ENCODE peak calls at places on chromosomes 13 and 19, in five cellular contexts. P is thoracic aorta, W is neural progenitor cell, F is AG04450, E is thyroid gland. C is an unnamed sample.

GRCh38 chr13:94784066-94784465 is 71.7 kb upstream of the SOX21 start:
- DNase-seq in P (no peak), W (no peak), F (no peak), E (no peak), C (no peak)

GRCh38 chr19:5313307-5313706 is 27.3 kb downstream of the PTPRS start:
- DNase-seq in P (no peak), W (no peak), F (no peak), E (no peak), C (no peak)

GRCh38 chr13:99028890-99029289 is 51.0 kb upstream of the DOCK9 start:
- DNase-seq in P (no peak), W (peak; percentile 16), F (no peak), E (no peak), C (no peak)

GRCh38 chr19:2815923-2816322 is 3.7 kb upstream of the ZNF554 start:
- DNase-seq in P (no peak), W (no peak), F (no peak), E (no peak), C (no peak)

GRCh38 chr19:8090932-8091331 is 38.4 kb downstream of the CCL25 start:
- DNase-seq in P (no peak), W (no peak), F (no peak), E (no peak), C (no peak)

GRCh38 chr13:49690133-49690989 is 925 bp downstream of the EBPL start:
- DNase-seq in P (no peak), W (no peak), F (peak; percentile 55), E (peak; percentile 27), C (peak; percentile 68)

GRCh38 chr13:101152184-101152583 is 264.1 kb downstream of the NALCN start:
- DNase-seq in P (no peak), W (no peak), F (no peak), E (peak; percentile 56), C (no peak)

GRCh38 chr19:49570997-49571676 is 9.2 kb downstream of the NOSIP start:
- DNase-seq in P (no peak), W (peak; percentile 67), F (no peak), E (no peak), C (no peak)

GRCh38 chr13:91304740-91305139 is 42.7 kb upstream of the MIR17HG start:
- DNase-seq in P (no peak), W (no peak), F (no peak), E (no peak), C (peak; percentile 10)

GRCh38 chr19:8332976-8333770 is 9.9 kb downstream of the KANK3 start:
- DNase-seq in P (no peak), W (peak; percentile 48), F (no peak), E (peak; percentile 56), C (no peak)

GRCh38 chr19:18100710-18101109 is 3.1 kb downstream of the MAST3 start:
- DNase-seq in P (no peak), W (peak; percentile 91), F (no peak), E (no peak), C (no peak)

GRCh38 chr19:30664358-30665058 is 292.3 kb downstream of the ZNF536 start:
- DNase-seq in P (no peak), W (peak; percentile 76), F (no peak), E (peak; percentile 75), C (peak; percentile 24)

GRCh38 chr19:5048091-5048726 is 79.3 kb downstream of the KDM4B start:
- DNase-seq in P (peak; percentile 37), W (peak; percentile 90), F (peak; percentile 39), E (peak; percentile 74), C (peak; percentile 72)

GRCh38 chr19:46076951-46077814 is 36.4 kb upstream of the IGFL4 start:
- DNase-seq in P (no peak), W (peak; percentile 94), F (peak; percentile 56), E (peak; percentile 18), C (peak; percentile 79)

GRCh38 chr13:36515466-36515865 is 83.2 kb downstream of the CCNA1 start:
- DNase-seq in P (no peak), W (no peak), F (no peak), E (no peak), C (no peak)

GRCh38 chr19:51131780-51132680 is 7.3 kb downstream of the SIGLEC9 start:
- DNase-seq in P (no peak), W (peak; percentile 43), F (peak; percentile 42), E (peak; percentile 23), C (no peak)

GRCh38 chr19:4606181-4606580 is 33.1 kb upstream of the TNFAIP8L1 start:
- DNase-seq in P (no peak), W (no peak), F (no peak), E (no peak), C (no peak)

GRCh38 chr19:10286803-10287737 is at the start of gene ICAM4:
- DNase-seq in P (no peak), W (peak; percentile 78), F (no peak), E (no peak), C (no peak)

GRCh38 chr19:54506079-54506478 is 3.4 kb downstream of the LAIR2 start:
- DNase-seq in P (no peak), W (no peak), F (no peak), E (no peak), C (no peak)

GRCh38 chr13:112106467-112107141 is 39.7 kb downstream of the SOX1 start:
- DNase-seq in P (no peak), W (peak; percentile 88), F (no peak), E (no peak), C (no peak)

DNA sequence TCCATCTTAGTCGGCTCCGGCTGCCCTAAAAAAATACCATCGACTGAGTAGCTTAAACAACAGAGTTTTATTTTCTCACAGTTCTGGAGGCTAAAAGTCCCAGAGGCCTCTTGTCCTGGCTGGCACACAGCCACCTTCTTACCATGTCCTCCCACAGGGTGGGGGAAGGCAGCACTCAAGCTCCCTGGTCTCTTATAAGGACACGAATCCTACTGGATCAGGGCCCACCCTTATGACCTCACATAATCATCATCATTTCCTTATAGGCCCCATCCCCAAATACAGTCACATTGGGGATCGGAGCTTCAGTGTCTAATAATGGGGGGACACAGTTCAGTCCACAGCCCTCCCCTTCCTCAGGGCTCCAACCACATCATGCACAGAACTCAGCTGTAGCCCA is 2.6 kb upstream of the TUBA3C start:
- DNase-seq in P (no peak), W (no peak), F (no peak), E (no peak), C (no peak)
- H3K9me3 ChIP-seq in P (no peaks in the 10 kb centered on the region), W (peaks cover 8% of the 10 kb centered on the region), F (peaks cover 72% of the 10 kb centered on the region), E (no peaks in the 10 kb centered on the region), C (no peaks in the 10 kb centered on the region)

GRCh38 chr19:12205296-12205695 is 42.4 kb downstream of the ZNF136 start:
- DNase-seq in P (no peak), W (no peak), F (no peak), E (no peak), C (no peak)
- H3K9me3 ChIP-seq in P (peaks cover 59% of the 10 kb centered on the region), W (peaks cover 38% of the 10 kb centered on the region), F (peaks cover 45% of the 10 kb centered on the region), E (no peaks in the 10 kb centered on the region), C (peaks cover 1% of the 10 kb centered on the region)

GRCh38 chr13:42424182-42424581 is 149.8 kb upstream of the TNFSF11 start:
- DNase-seq in P (no peak), W (no peak), F (no peak), E (no peak), C (no peak)
- H3K9me3 ChIP-seq in P (peaks cover 3% of the 10 kb centered on the region), W (peaks cover 11% of the 10 kb centered on the region), F (no peaks in the 10 kb centered on the region), E (no peaks in the 10 kb centered on the region), C (no peaks in the 10 kb centered on the region)

GRCh38 chr19:40059624-40060023 is 3.6 kb upstream of the ZNF780B start:
- DNase-seq in P (no peak), W (no peak), F (no peak), E (no peak), C (no peak)
- H3K9me3 ChIP-seq in P (peaks cover 27% of the 10 kb centered on the region), W (peaks cover 12% of the 10 kb centered on the region), F (peaks cover 7% of the 10 kb centered on the region), E (no peaks in the 10 kb centered on the region), C (no peaks in the 10 kb centered on the region)